ENCODE peak calls at places on chromosome 14, in eight cellular contexts. One of them, this sample, is unnamed.

GRCh38 chr14:86714575-86714974 is 1184.6 kb downstream of the FLRT2 start:
- DNase-seq in suprapubic skin: no peak
- DNase-seq in cardiac muscle cell: no peak
- DNase-seq in IMR-90: no peak
- DNase-seq in fibroblast of lung: no peak
- DNase-seq in uterus: no peak
- DNase-seq in astrocyte of the cerebellum: no peak
- DNase-seq in GM06990: no peak
- DNase-seq in this sample: no peak

GRCh38 chr14:60658909-60659585 is 9.8 kb upstream of the SIX1 start:
- DNase-seq in astrocyte of the cerebellum: no peak
- DNase-seq in uterus: no peak
- DNase-seq in cardiac muscle cell: no peak
- DNase-seq in fibroblast of lung: no peak
- DNase-seq in GM06990: no peak
- DNase-seq in IMR-90: peak; percentile 47
- DNase-seq in suprapubic skin: no peak
- DNase-seq in this sample: no peak

GRCh38 chr14:24095196-24096068 is 1.3 kb downstream of the PCK2 start:
- DNase-seq in fibroblast of lung: no peak
- DNase-seq in GM06990: peak; percentile 84
- DNase-seq in uterus: peak; percentile 32
- DNase-seq in cardiac muscle cell: peak; percentile 50
- DNase-seq in astrocyte of the cerebellum: no peak
- DNase-seq in IMR-90: peak; percentile 44
- DNase-seq in suprapubic skin: peak; percentile 81
- DNase-seq in this sample: no peak

GRCh38 chr14:51285102-51285501 is 45.1 kb downstream of the TMX1 start:
- DNase-seq in astrocyte of the cerebellum: no peak
- DNase-seq in uterus: no peak
- DNase-seq in GM06990: no peak
- DNase-seq in IMR-90: no peak
- DNase-seq in suprapubic skin: no peak
- DNase-seq in cardiac muscle cell: no peak
- DNase-seq in fibroblast of lung: no peak
- DNase-seq in this sample: no peak

GRCh38 chr14:103402700-103403099 is 17.5 kb downstream of the MARK3 start:
- DNase-seq in suprapubic skin: no peak
- DNase-seq in GM06990: no peak
- DNase-seq in astrocyte of the cerebellum: no peak
- DNase-seq in IMR-90: peak; percentile 70
- DNase-seq in uterus: no peak
- DNase-seq in fibroblast of lung: peak; percentile 73
- DNase-seq in cardiac muscle cell: peak; percentile 66
- DNase-seq in this sample: no peak

GRCh38 chr14:61498811-61499210 is 177.4 kb downstream of the PRKCH start:
- DNase-seq in GM06990: no peak
- DNase-seq in uterus: no peak
- DNase-seq in suprapubic skin: no peak
- DNase-seq in fibroblast of lung: peak; percentile 51
- DNase-seq in cardiac muscle cell: peak; percentile 94
- DNase-seq in IMR-90: peak; percentile 68
- DNase-seq in astrocyte of the cerebellum: no peak
- DNase-seq in this sample: no peak

GRCh38 chr14:75978249-75978731 is 3.5 kb downstream of the TGFB3 start:
- DNase-seq in astrocyte of the cerebellum: no peak
- DNase-seq in suprapubic skin: no peak
- DNase-seq in fibroblast of lung: no peak
- DNase-seq in IMR-90: no peak
- DNase-seq in GM06990: no peak
- DNase-seq in uterus: peak; percentile 33
- DNase-seq in cardiac muscle cell: no peak
- DNase-seq in this sample: no peak

GRCh38 chr14:94617366-94617941 is 5.3 kb downstream of the SERPINA3 start:
- DNase-seq in cardiac muscle cell: no peak
- DNase-seq in fibroblast of lung: no peak
- DNase-seq in uterus: no peak
- DNase-seq in suprapubic skin: no peak
- DNase-seq in IMR-90: no peak
- DNase-seq in GM06990: no peak
- DNase-seq in astrocyte of the cerebellum: no peak
- DNase-seq in this sample: no peak

GRCh38 chr14:68232643-68233055 is 413.1 kb downstream of the RAD51B start:
- DNase-seq in cardiac muscle cell: peak; percentile 99
- DNase-seq in fibroblast of lung: peak; percentile 100
- DNase-seq in astrocyte of the cerebellum: peak; percentile 99
- DNase-seq in suprapubic skin: peak; percentile 65
- DNase-seq in IMR-90: peak; percentile 99
- DNase-seq in uterus: peak; percentile 90
- DNase-seq in GM06990: peak; percentile 78
- DNase-seq in this sample: peak; percentile 84

GRCh38 chr14:89955418-89956293 is at the start of gene TDP1:
- DNase-seq in GM06990: peak; percentile 99
- DNase-seq in uterus: peak; percentile 95
- DNase-seq in fibroblast of lung: peak; percentile 94
- DNase-seq in IMR-90: peak; percentile 92
- DNase-seq in cardiac muscle cell: peak; percentile 97
- DNase-seq in astrocyte of the cerebellum: peak; percentile 91
- DNase-seq in suprapubic skin: peak; percentile 97
- DNase-seq in this sample: peak; percentile 97

GRCh38 chr14:77267937-77268699 is 2.9 kb downstream of the NGB start:
- DNase-seq in IMR-90: no peak
- DNase-seq in uterus: no peak
- DNase-seq in GM06990: no peak
- DNase-seq in astrocyte of the cerebellum: no peak
- DNase-seq in cardiac muscle cell: no peak
- DNase-seq in suprapubic skin: no peak
- DNase-seq in fibroblast of lung: no peak
- DNase-seq in this sample: no peak

GRCh38 chr14:77270361-77271112 is 469 bp downstream of the NGB start:
- DNase-seq in cardiac muscle cell: no peak
- DNase-seq in GM06990: no peak
- DNase-seq in fibroblast of lung: no peak
- DNase-seq in IMR-90: no peak
- DNase-seq in suprapubic skin: no peak
- DNase-seq in uterus: no peak
- DNase-seq in astrocyte of the cerebellum: no peak
- DNase-seq in this sample: no peak

GRCh38 chr14:77266336-77266735 is 4.7 kb downstream of the NGB start:
- DNase-seq in astrocyte of the cerebellum: no peak
- DNase-seq in uterus: no peak
- DNase-seq in fibroblast of lung: no peak
- DNase-seq in IMR-90: no peak
- DNase-seq in cardiac muscle cell: no peak
- DNase-seq in suprapubic skin: no peak
- DNase-seq in GM06990: no peak
- DNase-seq in this sample: no peak

GRCh38 chr14:77271113-77271710 is at the start of gene NGB:
- DNase-seq in IMR-90: no peak
- DNase-seq in fibroblast of lung: no peak
- DNase-seq in suprapubic skin: no peak
- DNase-seq in uterus: no peak
- DNase-seq in astrocyte of the cerebellum: no peak
- DNase-seq in cardiac muscle cell: no peak
- DNase-seq in GM06990: no peak
- DNase-seq in this sample: no peak

GRCh38 chr14:77268989-77269595 is 1.9 kb downstream of the NGB start:
- DNase-seq in IMR-90: no peak
- DNase-seq in astrocyte of the cerebellum: no peak
- DNase-seq in uterus: no peak
- DNase-seq in GM06990: no peak
- DNase-seq in cardiac muscle cell: no peak
- DNase-seq in fibroblast of lung: no peak
- DNase-seq in suprapubic skin: no peak
- DNase-seq in this sample: peak; percentile 66
- TF ChIP-seq CTCF in IMR-90: no peak
- TF ChIP-seq CTCF in astrocyte of the cerebellum: no peak
- TF ChIP-seq CTCF in uterus: no peak
- TF ChIP-seq CTCF in GM06990: no peak
- TF ChIP-seq CTCF in cardiac muscle cell: no peak
- TF ChIP-seq CTCF in fibroblast of lung: no peak
- TF ChIP-seq CTCF in suprapubic skin: no peak
- TF ChIP-seq CTCF in this sample: no peak

GRCh38 chr14:106792543-106792942 is 1266.2 kb downstream of the TMEM121 start:
- DNase-seq in astrocyte of the cerebellum: no peak
- DNase-seq in cardiac muscle cell: no peak
- DNase-seq in uterus: no peak
- DNase-seq in suprapubic skin: no peak
- DNase-seq in IMR-90: no peak
- DNase-seq in GM06990: peak; percentile 19
- DNase-seq in fibroblast of lung: no peak
- DNase-seq in this sample: no peak

GRCh38 chr14:106789318-106789717 is 1262.9 kb downstream of the TMEM121 start:
- DNase-seq in astrocyte of the cerebellum: no peak
- DNase-seq in fibroblast of lung: no peak
- DNase-seq in uterus: no peak
- DNase-seq in cardiac muscle cell: no peak
- DNase-seq in GM06990: no peak
- DNase-seq in IMR-90: no peak
- DNase-seq in suprapubic skin: no peak
- DNase-seq in this sample: no peak

GRCh38 chr14:106786697-106787096 is 1260.3 kb downstream of the TMEM121 start:
- DNase-seq in IMR-90: no peak
- DNase-seq in GM06990: no peak
- DNase-seq in suprapubic skin: no peak
- DNase-seq in cardiac muscle cell: no peak
- DNase-seq in fibroblast of lung: no peak
- DNase-seq in astrocyte of the cerebellum: no peak
- DNase-seq in uterus: no peak
- DNase-seq in this sample: no peak

GRCh38 chr14:106788534-106788933 is 1262.2 kb downstream of the TMEM121 start:
- DNase-seq in uterus: no peak
- DNase-seq in cardiac muscle cell: no peak
- DNase-seq in astrocyte of the cerebellum: no peak
- DNase-seq in fibroblast of lung: no peak
- DNase-seq in IMR-90: no peak
- DNase-seq in GM06990: no peak
- DNase-seq in suprapubic skin: no peak
- DNase-seq in this sample: no peak

DNA sequence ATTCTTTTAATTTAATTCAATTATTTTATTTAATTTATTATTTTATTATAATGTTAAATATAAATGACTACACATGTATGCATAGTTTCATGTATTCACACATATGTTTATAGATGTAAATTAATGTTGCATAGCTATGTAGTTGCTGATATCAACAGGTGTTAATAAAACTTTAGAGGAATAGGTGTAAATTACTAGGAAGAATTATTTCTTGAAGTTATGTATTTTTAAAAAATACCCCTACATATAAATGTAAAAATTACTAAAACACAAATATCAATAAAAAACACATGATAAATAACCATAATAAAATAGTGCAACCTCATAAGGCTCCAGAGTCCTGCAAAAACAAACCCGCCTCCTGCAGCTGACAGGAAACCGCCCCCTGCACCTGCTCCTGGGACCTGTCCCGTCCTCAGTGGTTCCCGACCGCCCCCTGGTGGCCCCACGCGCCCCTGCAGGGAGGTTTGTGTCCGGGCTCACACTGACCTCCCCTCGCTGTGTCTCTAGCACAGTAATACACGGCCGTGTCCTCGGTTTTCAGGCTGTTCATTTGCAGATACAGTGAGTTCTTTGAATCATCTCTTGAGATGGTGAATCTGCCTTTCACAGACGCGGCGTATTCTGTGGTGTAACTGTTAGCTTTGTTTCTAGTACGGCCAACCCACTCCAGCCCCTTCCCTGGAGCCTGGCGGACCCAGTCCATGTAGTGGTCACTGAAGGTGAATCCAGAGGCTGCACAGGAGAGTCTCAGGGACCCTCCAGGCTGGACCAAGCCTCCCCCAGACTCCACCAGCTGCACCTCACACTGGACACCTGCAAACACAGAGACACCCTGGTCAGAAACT is 1264.0 kb downstream of the TMEM121 start:
- DNase-seq in cardiac muscle cell: no peak
- DNase-seq in IMR-90: no peak
- DNase-seq in astrocyte of the cerebellum: no peak
- DNase-seq in suprapubic skin: no peak
- DNase-seq in uterus: no peak
- DNase-seq in fibroblast of lung: no peak
- DNase-seq in GM06990: peak; percentile 77
- DNase-seq in this sample: peak; percentile 26
- TF ChIP-seq CTCF in cardiac muscle cell: peak; percentile 12
- TF ChIP-seq CTCF in IMR-90: no peak
- TF ChIP-seq CTCF in astrocyte of the cerebellum: no peak
- TF ChIP-seq CTCF in suprapubic skin: peak; percentile 14
- TF ChIP-seq CTCF in uterus: peak; percentile 16
- TF ChIP-seq CTCF in fibroblast of lung: no peak
- TF ChIP-seq CTCF in GM06990: peak; percentile 98
- TF ChIP-seq CTCF in this sample: peak; percentile 83

DNA sequence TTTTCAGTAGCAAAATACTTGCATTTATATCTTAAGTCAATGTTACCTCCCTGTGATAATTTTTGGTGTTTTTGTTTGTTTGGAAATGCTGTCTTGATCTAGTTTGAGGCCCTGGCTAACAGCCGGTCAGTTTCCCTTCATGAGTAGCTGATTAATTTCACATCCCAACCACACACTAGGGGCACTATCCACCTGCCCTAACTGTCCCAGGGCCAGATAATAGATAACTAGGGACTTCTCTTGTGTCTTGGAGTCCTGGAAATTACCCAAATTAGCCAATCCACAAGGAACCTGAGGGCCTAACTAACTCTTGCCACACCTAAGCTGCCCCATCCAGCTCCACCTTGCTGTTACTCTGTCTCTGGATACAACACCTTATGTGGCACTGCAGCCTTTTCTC is 399.9 kb downstream of the FOXG1 start:
- DNase-seq in astrocyte of the cerebellum: no peak
- DNase-seq in suprapubic skin: no peak
- DNase-seq in cardiac muscle cell: no peak
- DNase-seq in GM06990: no peak
- DNase-seq in IMR-90: no peak
- DNase-seq in uterus: no peak
- DNase-seq in fibroblast of lung: no peak
- DNase-seq in this sample: no peak
- TF ChIP-seq CTCF in astrocyte of the cerebellum: no peak
- TF ChIP-seq CTCF in suprapubic skin: no peak
- TF ChIP-seq CTCF in cardiac muscle cell: no peak
- TF ChIP-seq CTCF in GM06990: no peak
- TF ChIP-seq CTCF in IMR-90: no peak
- TF ChIP-seq CTCF in uterus: no peak
- TF ChIP-seq CTCF in fibroblast of lung: no peak
- TF ChIP-seq CTCF in this sample: no peak

GRCh38 chr14:41865894-41866293 is 259.2 kb downstream of the LRFN5 start:
- DNase-seq in GM06990: no peak
- DNase-seq in uterus: no peak
- DNase-seq in IMR-90: no peak
- DNase-seq in fibroblast of lung: no peak
- DNase-seq in suprapubic skin: no peak
- DNase-seq in cardiac muscle cell: no peak
- DNase-seq in astrocyte of the cerebellum: no peak
- DNase-seq in this sample: no peak
- TF ChIP-seq CTCF in GM06990: no peak
- TF ChIP-seq CTCF in uterus: no peak
- TF ChIP-seq CTCF in IMR-90: no peak
- TF ChIP-seq CTCF in fibroblast of lung: no peak
- TF ChIP-seq CTCF in suprapubic skin: no peak
- TF ChIP-seq CTCF in cardiac muscle cell: no peak
- TF ChIP-seq CTCF in astrocyte of the cerebellum: no peak
- TF ChIP-seq CTCF in this sample: no peak

This sample was measured in RWPE1.